ENCODE peak calls at places on chromosome 21, in four cellular contexts. L is mammary epithelial cell, Q is body of pancreas, W is H1. D is an unnamed sample.

GRCh38 chr21:36429672-36430546 is 44.7 kb downstream of the CHAF1B start:
- DNase-seq in L (peak), Q (peak), W (peak), D (peak)

GRCh38 chr21:35026153-35026499 is 23.0 kb downstream of the RUNX1 start:
- DNase-seq in L (no peak), Q (no peak), W (no peak), D (no peak)

GRCh38 chr21:17612023-17612564 is 607 bp downstream of the BTG3 start:
- DNase-seq in L (peak), Q (peak), W (no peak), D (peak)

GRCh38 chr21:15850645-15851044 is 120.9 kb downstream of the USP25 start:
- DNase-seq in L (peak), Q (no peak), W (no peak), D (no peak)

GRCh38 chr21:34360488-34361241 is 3.1 kb upstream of the KCNE2 start:
- DNase-seq in L (no peak), Q (no peak), W (no peak), D (no peak)

GRCh38 chr21:23858878-23859277 is 1748.4 kb downstream of the MRPL39 start:
- DNase-seq in L (no peak), Q (no peak), W (no peak), D (no peak)

GRCh38 chr21:33011462-33011861 is 14.3 kb upstream of the OLIG2 start:
- DNase-seq in L (peak), Q (no peak), W (no peak), D (no peak)

GRCh38 chr21:35223480-35224156 is 174.5 kb upstream of the RUNX1 start:
- DNase-seq in L (no peak), Q (no peak), W (no peak), D (no peak)

GRCh38 chr21:34792504-34793089 is 123.8 kb downstream of the CLIC6 start:
- DNase-seq in L (no peak), Q (no peak), W (no peak), D (no peak)

GRCh38 chr21:39105341-39105765 is 77.9 kb downstream of the PSMG1 start:
- DNase-seq in L (no peak), Q (no peak), W (no peak), D (no peak)

GRCh38 chr21:25428537-25428936 is 178.7 kb downstream of the MRPL39 start:
- DNase-seq in L (peak), Q (no peak), W (no peak), D (no peak)
- H3K27ac ChIP-seq in L (no peak), Q (no peak), W (no peak), D (no peak)

GRCh38 chr21:45309541-45310381 is 22.1 kb upstream of the POFUT2 start:
- DNase-seq in L (no peak), Q (peak), W (no peak), D (no peak)

GRCh38 chr21:45306453-45306831 is 18.7 kb upstream of the POFUT2 start:
- DNase-seq in L (no peak), Q (peak), W (no peak), D (no peak)

GRCh38 chr21:45306832-45307571 is 19.3 kb upstream of the POFUT2 start:
- DNase-seq in L (peak), Q (peak), W (no peak), D (no peak)

GRCh38 chr21:45309069-45309521 is 21.4 kb upstream of the POFUT2 start:
- DNase-seq in L (no peak), Q (peak), W (peak), D (peak)

GRCh38 chr21:45308211-45309068 is 20.7 kb upstream of the POFUT2 start:
- DNase-seq in L (no peak), Q (peak), W (no peak), D (no peak)
- H3K27ac ChIP-seq in L (no peak), Q (peak), W (no peak), D (peak)

GRCh38 chr21:41068411-41069304 is 99.3 kb upstream of the BACE2 start:
- DNase-seq in L (peak), Q (peak), W (peak), D (peak)

GRCh38 chr21:41065539-41065938 is 102.4 kb upstream of the BACE2 start:
- DNase-seq in L (no peak), Q (no peak), W (no peak), D (no peak)

GRCh38 chr21:41066086-41066938 is 101.6 kb upstream of the BACE2 start:
- DNase-seq in L (no peak), Q (no peak), W (no peak), D (no peak)

GRCh38 chr21:41071410-41071809 is 96.5 kb upstream of the BACE2 start:
- DNase-seq in L (no peak), Q (peak), W (peak), D (no peak)

GRCh38 chr21:41069305-41069642 is 98.7 kb upstream of the BACE2 start:
- DNase-seq in L (no peak), Q (no peak), W (no peak), D (no peak)
- H3K27ac ChIP-seq in L (no peak), Q (no peak), W (no peak), D (no peak)

DNA sequence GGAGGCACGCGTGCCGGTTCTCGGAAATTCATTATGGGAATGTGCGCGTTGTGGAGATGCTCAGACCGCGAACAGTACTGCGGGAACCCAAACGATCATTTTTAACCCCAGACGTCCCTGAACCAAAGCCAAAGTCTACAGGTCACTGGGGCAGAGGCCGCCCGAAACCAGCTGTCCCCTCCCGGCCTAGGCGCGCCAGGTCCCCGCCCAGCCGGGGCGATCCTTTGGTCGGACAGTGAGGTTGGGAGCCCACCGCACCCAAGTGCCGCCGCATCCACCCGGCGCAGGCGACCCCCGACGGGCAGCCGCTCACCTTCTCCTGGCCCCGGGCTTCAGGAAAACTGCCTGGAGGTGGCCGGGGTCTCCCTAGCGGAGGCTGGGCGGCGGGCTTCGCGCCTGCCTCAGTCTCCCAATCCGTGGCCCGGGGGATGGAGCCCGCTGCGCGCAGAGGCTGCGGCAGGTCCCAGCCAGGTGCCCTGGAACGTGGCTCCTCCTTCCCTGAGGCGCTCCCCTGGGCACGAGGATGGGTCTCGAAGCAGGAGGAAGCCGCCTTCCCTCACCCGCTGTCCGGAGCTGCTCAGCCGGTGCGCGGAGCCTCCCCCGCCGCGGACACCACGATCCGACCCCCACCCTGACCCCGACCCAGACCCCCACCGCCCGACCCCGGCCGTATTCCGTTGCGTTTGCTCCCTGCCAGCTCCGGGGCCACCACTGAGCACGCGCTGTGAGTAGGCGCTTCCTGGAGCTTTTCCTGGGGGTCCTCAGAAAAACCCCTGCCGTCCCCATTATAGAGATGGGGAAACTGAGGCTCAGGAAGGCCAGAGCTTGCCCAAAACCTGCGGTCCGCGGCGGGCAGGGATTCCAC is 8.1 kb upstream of the SLX9 start:
- DNase-seq in L (no peak), Q (no peak), W (no peak), D (no peak)
- H3K27ac ChIP-seq in L (no peak), Q (no peak), W (no peak), D (peak)

DNA sequence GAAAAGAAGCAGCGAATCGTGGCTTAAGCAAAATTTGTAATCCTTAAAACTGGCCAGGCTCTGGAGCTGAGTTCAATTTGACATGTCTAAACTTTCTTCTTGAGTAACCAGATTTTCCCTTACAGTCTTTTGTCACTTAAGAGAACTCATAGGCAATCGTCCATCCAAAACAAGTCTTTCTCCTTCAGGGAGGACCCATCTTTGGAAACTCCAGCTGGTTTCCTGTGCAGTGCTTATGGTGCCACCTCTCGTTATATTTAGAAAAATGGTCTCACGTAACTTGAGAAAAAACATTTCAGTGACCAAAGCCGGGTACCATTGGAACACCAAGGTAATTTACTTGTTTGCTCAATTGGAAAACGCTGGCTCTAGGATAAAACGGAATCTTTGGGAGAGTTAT is 1.9 kb upstream of the PTTG1IP start:
- DNase-seq in L (peak), Q (no peak), W (no peak), D (no peak)
- H3K27ac ChIP-seq in L (peak), Q (peak), W (no peak), D (peak)

DNA sequence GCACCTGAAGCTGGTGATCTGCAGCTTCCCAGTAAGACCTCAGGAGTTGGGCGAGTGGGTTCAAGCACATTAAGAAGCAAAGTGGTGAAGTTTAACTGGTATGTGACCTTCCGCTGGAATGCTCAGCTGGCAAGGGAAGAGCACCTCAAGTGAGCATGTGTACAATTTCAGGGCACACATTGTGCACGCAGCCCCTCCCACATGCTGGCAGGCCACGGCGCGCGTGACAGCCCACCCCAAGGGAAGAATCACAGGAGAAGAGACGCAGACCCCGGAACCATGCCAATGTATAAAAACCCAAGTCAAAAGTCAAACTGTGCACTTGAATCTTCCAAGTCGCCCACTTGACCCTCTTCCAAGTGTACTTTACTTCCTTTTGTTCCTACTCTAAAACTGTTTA is 20.0 kb downstream of the LRRC3 start:
- DNase-seq in L (no peak), Q (no peak), W (no peak), D (no peak)
- H3K27ac ChIP-seq in L (no peak), Q (no peak), W (no peak), D (no peak)

GRCh38 chr21:29193907-29194306 is 63.5 kb downstream of the MAP3K7CL start:
- DNase-seq in L (no peak), Q (no peak), W (no peak), D (no peak)

GRCh38 chr21:29194847-29195246 is 64.4 kb downstream of the MAP3K7CL start:
- DNase-seq in L (no peak), Q (no peak), W (no peak), D (no peak)

GRCh38 chr21:29194342-29194741 is 63.9 kb downstream of the MAP3K7CL start:
- DNase-seq in L (no peak), Q (no peak), W (no peak), D (no peak)

GRCh38 chr21:29196664-29197052 is 66.2 kb downstream of the MAP3K7CL start:
- DNase-seq in L (no peak), Q (no peak), W (no peak), D (no peak)

GRCh38 chr21:29196021-29196663 is 65.7 kb downstream of the MAP3K7CL start:
- DNase-seq in L (peak), Q (peak), W (peak), D (no peak)
- H3K27ac ChIP-seq in L (peak), Q (peak), W (no peak), D (peak)

GRCh38 chr21:31194510-31195293 is 149.4 kb downstream of the TIAM1 start:
- DNase-seq in L (no peak), Q (no peak), W (no peak), D (no peak)
- H3K27ac ChIP-seq in L (no peak), Q (no peak), W (no peak), D (no peak)

GRCh38 chr21:41877901-41878830 is 978 bp downstream of the PRDM15 start:
- DNase-seq in L (peak), Q (peak), W (no peak), D (peak)
- H3K27ac ChIP-seq in L (peak), Q (peak), W (no peak), D (peak)

GRCh38 chr21:43868461-43868860 is 3.4 kb downstream of the AGPAT3 start:
- DNase-seq in L (peak), Q (peak), W (no peak), D (no peak)
- H3K27ac ChIP-seq in L (no peak), Q (peak), W (no peak), D (peak)

D was measured in Peyer's patch.